ENCODE peak calls at places on chromosomes 2 and 18, in six cellular contexts. Z is epithelial cell of esophagus; O is Caki2; A is COR-L47; L is effector memory CD8-positive, alpha-beta T cell; I is hypothalamus. Q is an unnamed sample.

GRCh38 chr18:34840416-34840815 is 130.3 kb downstream of the DTNA start:
- DNase-seq in Z (peak; percentile 5), O (peak; percentile 0), A (no peak), L (no peak), I (no peak), Q (no peak)

GRCh38 chr2:168316073-168316440 is 68.7 kb upstream of the STK39 start:
- DNase-seq in Z (no peak), O (no peak), A (no peak), L (no peak), I (no peak), Q (no peak)

GRCh38 chr18:11224166-11224565 is 74.8 kb upstream of the PIEZO2 start:
- DNase-seq in Z (no peak), O (no peak), A (no peak), L (no peak), I (no peak), Q (no peak)

GRCh38 chr2:11930211-11930761 is 183.9 kb downstream of the LPIN1 start:
- DNase-seq in Z (no peak), O (no peak), A (no peak), L (no peak), I (no peak), Q (no peak)

GRCh38 chr2:54546518-54546917 is 90.4 kb downstream of the SPTBN1 start:
- DNase-seq in Z (no peak), O (no peak), A (no peak), L (no peak), I (no peak), Q (no peak)

GRCh38 chr18:39842042-39842791 is 2112.8 kb upstream of the PIK3C3 start:
- DNase-seq in Z (no peak), O (no peak), A (peak; percentile 72), L (no peak), I (no peak), Q (no peak)

GRCh38 chr2:20351555-20352229 is 1.0 kb upstream of the PUM2 start:
- DNase-seq in Z (no peak), O (no peak), A (peak; percentile 55), L (no peak), I (no peak), Q (no peak)

GRCh38 chr18:53909668-53910067 is 314.8 kb downstream of the MBD2 start:
- DNase-seq in Z (peak; percentile 68), O (no peak), A (peak; percentile 42), L (no peak), I (no peak), Q (no peak)

GRCh38 chr2:130241041-130241707 is 42.9 kb upstream of the TUBA3E start:
- DNase-seq in Z (peak; percentile 94), O (peak; percentile 89), A (no peak), L (no peak), I (no peak), Q (peak; percentile 69)

GRCh38 chr18:9742588-9743131 is 34.6 kb downstream of the RAB31 start:
- DNase-seq in Z (peak; percentile 52), O (no peak), A (no peak), L (no peak), I (no peak), Q (peak; percentile 27)

GRCh38 chr2:231644426-231644825 is 51.8 kb downstream of the TEX44 start:
- DNase-seq in Z (no peak), O (no peak), A (no peak), L (no peak), I (no peak), Q (no peak)

GRCh38 chr18:42141439-42141838 is 186.4 kb downstream of the PIK3C3 start:
- DNase-seq in Z (no peak), O (no peak), A (no peak), L (no peak), I (no peak), Q (no peak)

GRCh38 chr2:222548997-222549396 is 106.9 kb downstream of the FARSB start:
- DNase-seq in Z (no peak), O (no peak), A (no peak), L (no peak), I (peak; percentile 6), Q (no peak)

Q was measured in epithelial cell of proximal tubule.